ENCODE peak calls at places on chromosomes 6 and 20, in six cellular contexts. One of them, this sample, is unnamed.

GRCh38 chr6:8707956-8708772 is 272.8 kb upstream of the SLC35B3 start:
- DNase-seq in CD4-positive, alpha-beta T cell: no peak
- DNase-seq in pancreas: no peak
- DNase-seq in effector memory CD4-positive, alpha-beta T cell: no peak
- DNase-seq in mesendoderm: peak
- DNase-seq in DND-41: no peak
- DNase-seq in this sample: no peak

GRCh38 chr6:68546620-68547019 is 88.5 kb upstream of the ADGRB3 start:
- DNase-seq in CD4-positive, alpha-beta T cell: no peak
- DNase-seq in pancreas: no peak
- DNase-seq in effector memory CD4-positive, alpha-beta T cell: no peak
- DNase-seq in mesendoderm: no peak
- DNase-seq in DND-41: no peak
- DNase-seq in this sample: no peak

GRCh38 chr6:74873911-74874310 is 331.9 kb downstream of the COL12A1 start:
- DNase-seq in CD4-positive, alpha-beta T cell: no peak
- DNase-seq in pancreas: no peak
- DNase-seq in effector memory CD4-positive, alpha-beta T cell: no peak
- DNase-seq in mesendoderm: no peak
- DNase-seq in DND-41: no peak
- DNase-seq in this sample: no peak

GRCh38 chr20:59663513-59663890 is 59.2 kb downstream of the PHACTR3 start:
- DNase-seq in CD4-positive, alpha-beta T cell: no peak
- DNase-seq in pancreas: no peak
- DNase-seq in effector memory CD4-positive, alpha-beta T cell: no peak
- DNase-seq in mesendoderm: no peak
- DNase-seq in DND-41: no peak
- DNase-seq in this sample: no peak

GRCh38 chr20:38298768-38299288 is 5.1 kb upstream of the BPI start:
- DNase-seq in CD4-positive, alpha-beta T cell: no peak
- DNase-seq in pancreas: no peak
- DNase-seq in effector memory CD4-positive, alpha-beta T cell: no peak
- DNase-seq in mesendoderm: no peak
- DNase-seq in DND-41: no peak
- DNase-seq in this sample: peak

GRCh38 chr20:47795214-47795667 is 10.0 kb upstream of the SULF2 start:
- DNase-seq in CD4-positive, alpha-beta T cell: no peak
- DNase-seq in pancreas: no peak
- DNase-seq in effector memory CD4-positive, alpha-beta T cell: no peak
- DNase-seq in mesendoderm: no peak
- DNase-seq in DND-41: no peak
- DNase-seq in this sample: no peak

GRCh38 chr6:62999796-63000195 is 211.5 kb upstream of the FKBP1C start:
- DNase-seq in CD4-positive, alpha-beta T cell: no peak
- DNase-seq in pancreas: no peak
- DNase-seq in effector memory CD4-positive, alpha-beta T cell: no peak
- DNase-seq in mesendoderm: peak
- DNase-seq in DND-41: no peak
- DNase-seq in this sample: no peak

GRCh38 chr6:104908431-104909139 is 48.3 kb upstream of the LIN28B start:
- DNase-seq in CD4-positive, alpha-beta T cell: no peak
- DNase-seq in pancreas: no peak
- DNase-seq in effector memory CD4-positive, alpha-beta T cell: no peak
- DNase-seq in mesendoderm: no peak
- DNase-seq in DND-41: no peak
- DNase-seq in this sample: no peak

GRCh38 chr6:81865712-81866111 is 113.2 kb upstream of the TENT5A start:
- DNase-seq in CD4-positive, alpha-beta T cell: no peak
- DNase-seq in pancreas: no peak
- DNase-seq in effector memory CD4-positive, alpha-beta T cell: no peak
- DNase-seq in mesendoderm: peak
- DNase-seq in DND-41: no peak
- DNase-seq in this sample: no peak

GRCh38 chr6:36956111-36956820 is 1.7 kb downstream of the PI16 start:
- DNase-seq in CD4-positive, alpha-beta T cell: no peak
- DNase-seq in pancreas: no peak
- DNase-seq in effector memory CD4-positive, alpha-beta T cell: no peak
- DNase-seq in mesendoderm: no peak
- DNase-seq in DND-41: no peak
- DNase-seq in this sample: no peak

GRCh38 chr6:13360671-13361540 is 32.6 kb upstream of the TBC1D7 start:
- DNase-seq in CD4-positive, alpha-beta T cell: no peak
- DNase-seq in pancreas: no peak
- DNase-seq in effector memory CD4-positive, alpha-beta T cell: no peak
- DNase-seq in mesendoderm: peak
- DNase-seq in DND-41: no peak
- DNase-seq in this sample: no peak

GRCh38 chr6:37103169-37104039 is 66.5 kb upstream of the PIM1 start:
- DNase-seq in CD4-positive, alpha-beta T cell: no peak
- DNase-seq in pancreas: peak
- DNase-seq in effector memory CD4-positive, alpha-beta T cell: no peak
- DNase-seq in mesendoderm: peak
- DNase-seq in DND-41: peak
- DNase-seq in this sample: no peak

GRCh38 chr6:21005816-21006553 is 471.7 kb downstream of the CDKAL1 start:
- DNase-seq in CD4-positive, alpha-beta T cell: no peak
- DNase-seq in pancreas: no peak
- DNase-seq in effector memory CD4-positive, alpha-beta T cell: no peak
- DNase-seq in mesendoderm: no peak
- DNase-seq in DND-41: no peak
- DNase-seq in this sample: no peak

GRCh38 chr6:45543298-45544235 is 165.8 kb upstream of the SUPT3H start:
- DNase-seq in CD4-positive, alpha-beta T cell: no peak
- DNase-seq in pancreas: no peak
- DNase-seq in effector memory CD4-positive, alpha-beta T cell: no peak
- DNase-seq in mesendoderm: no peak
- DNase-seq in DND-41: no peak
- DNase-seq in this sample: no peak

GRCh38 chr6:38110407-38111025 is 291.0 kb downstream of the ZFAND3 start:
- DNase-seq in CD4-positive, alpha-beta T cell: no peak
- DNase-seq in pancreas: no peak
- DNase-seq in effector memory CD4-positive, alpha-beta T cell: no peak
- DNase-seq in mesendoderm: no peak
- DNase-seq in DND-41: no peak
- DNase-seq in this sample: no peak

DNA sequence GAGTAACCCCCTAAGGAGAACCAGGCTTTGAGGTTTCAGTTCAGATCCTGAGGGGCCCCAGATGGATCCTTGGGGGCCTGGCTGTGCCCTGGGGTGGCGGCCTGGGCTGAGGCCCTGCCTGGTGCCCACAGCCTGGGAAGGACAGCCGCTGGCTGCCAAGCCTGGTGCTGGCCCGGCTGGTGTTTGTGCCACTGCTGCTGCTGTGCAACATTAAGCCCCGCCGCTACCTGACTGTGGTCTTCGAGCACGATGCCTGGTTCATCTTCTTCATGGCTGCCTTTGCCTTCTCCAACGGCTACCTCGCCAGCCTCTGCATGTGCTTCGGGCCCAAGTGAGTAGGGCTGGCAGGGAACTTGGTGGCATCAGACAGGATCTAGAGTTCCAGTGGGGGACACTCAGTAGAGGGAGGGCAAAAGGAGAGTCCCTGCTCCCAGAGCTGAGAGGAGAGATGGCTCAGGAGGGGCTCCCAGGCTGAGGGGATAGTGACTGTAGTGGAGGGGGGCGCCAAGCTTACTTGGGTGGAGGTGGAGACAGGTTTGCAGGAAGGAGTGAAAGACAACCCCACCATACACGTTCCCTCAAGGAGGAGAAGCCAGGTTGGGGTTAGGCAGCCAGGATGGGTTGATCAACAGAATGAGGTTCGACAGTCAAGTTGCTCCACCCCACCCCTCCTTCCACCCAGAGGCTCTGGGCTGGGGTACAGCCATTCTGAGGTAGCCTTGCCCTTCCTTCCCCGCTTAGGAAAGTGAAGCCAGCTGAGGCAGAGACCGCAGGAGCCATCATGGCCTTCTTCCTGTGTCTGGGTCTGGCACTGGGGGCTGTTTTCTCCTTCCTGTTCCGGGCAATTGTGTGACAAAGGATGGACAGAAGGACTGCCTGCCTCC is 9.5 kb downstream of the SLC29A1 start:
- DNase-seq in CD4-positive, alpha-beta T cell: no peak
- DNase-seq in pancreas: peak
- DNase-seq in effector memory CD4-positive, alpha-beta T cell: no peak
- DNase-seq in mesendoderm: no peak
- DNase-seq in DND-41: no peak
- DNase-seq in this sample: no peak
- H3K27ac ChIP-seq in CD4-positive, alpha-beta T cell: no peak
- H3K27ac ChIP-seq in pancreas: peak
- H3K27ac ChIP-seq in effector memory CD4-positive, alpha-beta T cell: no peak
- H3K27ac ChIP-seq in mesendoderm: no peak
- H3K27ac ChIP-seq in DND-41: no peak
- H3K27ac ChIP-seq in this sample: no peak

GRCh38 chr6:110475255-110475654 is 1.2 kb downstream of the SLC22A16 start:
- DNase-seq in CD4-positive, alpha-beta T cell: no peak
- DNase-seq in pancreas: no peak
- DNase-seq in effector memory CD4-positive, alpha-beta T cell: no peak
- DNase-seq in mesendoderm: no peak
- DNase-seq in DND-41: peak
- DNase-seq in this sample: no peak
- H3K27ac ChIP-seq in CD4-positive, alpha-beta T cell: no peak
- H3K27ac ChIP-seq in pancreas: no peak
- H3K27ac ChIP-seq in effector memory CD4-positive, alpha-beta T cell: no peak
- H3K27ac ChIP-seq in mesendoderm: no peak
- H3K27ac ChIP-seq in DND-41: peak
- H3K27ac ChIP-seq in this sample: no peak

GRCh38 chr6:124984668-124985338 is 22.6 kb downstream of the RNF217 start:
- DNase-seq in CD4-positive, alpha-beta T cell: no peak
- DNase-seq in pancreas: no peak
- DNase-seq in effector memory CD4-positive, alpha-beta T cell: no peak
- DNase-seq in mesendoderm: no peak
- DNase-seq in DND-41: no peak
- DNase-seq in this sample: no peak
- H3K27ac ChIP-seq in CD4-positive, alpha-beta T cell: no peak
- H3K27ac ChIP-seq in pancreas: no peak
- H3K27ac ChIP-seq in effector memory CD4-positive, alpha-beta T cell: no peak
- H3K27ac ChIP-seq in mesendoderm: no peak
- H3K27ac ChIP-seq in DND-41: no peak
- H3K27ac ChIP-seq in this sample: no peak

DNA sequence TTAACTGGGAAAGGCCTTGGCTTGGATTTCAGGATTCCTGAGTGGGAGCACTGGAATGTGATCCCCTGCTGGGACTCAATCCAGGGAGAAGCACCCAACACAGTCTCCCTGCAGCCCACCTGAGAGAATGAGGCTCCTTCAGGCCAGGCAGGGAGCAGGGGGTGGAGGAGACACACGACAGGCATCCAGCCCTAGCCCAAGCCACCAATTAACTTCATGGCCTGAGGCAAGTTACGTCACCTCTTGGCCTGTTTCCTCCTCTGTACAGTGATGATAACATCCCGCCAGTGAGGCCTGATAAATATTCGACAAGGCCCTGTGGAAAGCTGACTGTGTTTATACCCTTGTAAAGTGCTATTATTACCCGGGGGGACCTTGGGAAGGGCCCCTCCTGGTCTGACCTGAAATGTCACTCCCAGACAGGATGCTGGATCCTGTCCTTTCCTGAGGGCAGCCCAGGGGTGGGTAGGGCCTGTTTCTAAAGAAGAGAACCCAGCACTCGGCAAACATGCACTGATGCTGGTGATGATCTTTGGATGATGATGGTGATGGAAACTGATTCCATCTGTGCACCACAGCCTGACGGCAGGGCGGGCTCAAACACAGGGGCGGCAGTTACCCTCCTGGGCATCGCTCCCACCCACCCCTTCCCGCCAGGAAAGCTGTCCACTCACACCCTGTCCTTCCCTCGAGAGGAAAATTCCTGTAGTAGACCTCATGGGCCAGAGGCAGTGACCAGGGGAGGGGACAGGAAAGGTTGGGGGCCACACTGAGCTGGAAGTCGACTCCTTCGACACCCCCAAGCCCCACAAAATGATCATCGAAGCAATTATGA is 12.4 kb downstream of the FRS3 start:
- DNase-seq in CD4-positive, alpha-beta T cell: no peak
- DNase-seq in pancreas: no peak
- DNase-seq in effector memory CD4-positive, alpha-beta T cell: no peak
- DNase-seq in mesendoderm: peak
- DNase-seq in DND-41: no peak
- DNase-seq in this sample: no peak
- H3K27ac ChIP-seq in CD4-positive, alpha-beta T cell: no peak
- H3K27ac ChIP-seq in pancreas: no peak
- H3K27ac ChIP-seq in effector memory CD4-positive, alpha-beta T cell: no peak
- H3K27ac ChIP-seq in mesendoderm: no peak
- H3K27ac ChIP-seq in DND-41: no peak
- H3K27ac ChIP-seq in this sample: no peak

DNA sequence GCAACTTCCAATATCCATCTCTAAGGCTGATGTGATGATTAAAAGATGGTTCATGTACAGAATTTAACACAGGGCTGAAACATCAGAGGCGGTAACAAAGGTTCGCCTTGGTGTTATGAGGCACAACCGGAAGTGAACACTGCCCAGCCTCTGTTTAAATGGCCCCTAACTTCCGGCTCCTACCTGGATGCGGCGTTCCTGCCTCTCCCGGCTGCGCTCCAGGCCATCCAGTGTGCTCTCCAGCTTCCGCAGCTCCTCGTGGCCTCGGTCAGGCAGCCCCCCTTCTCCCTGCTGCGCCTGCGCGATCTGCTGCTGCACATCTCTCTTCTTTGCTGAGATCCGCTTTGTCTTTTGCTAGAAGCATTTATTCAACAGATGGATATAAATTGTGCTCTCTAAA is 195.3 kb downstream of the SYNE1 start:
- DNase-seq in CD4-positive, alpha-beta T cell: no peak
- DNase-seq in pancreas: no peak
- DNase-seq in effector memory CD4-positive, alpha-beta T cell: no peak
- DNase-seq in mesendoderm: no peak
- DNase-seq in DND-41: no peak
- DNase-seq in this sample: no peak
- H3K27ac ChIP-seq in CD4-positive, alpha-beta T cell: no peak
- H3K27ac ChIP-seq in pancreas: no peak
- H3K27ac ChIP-seq in effector memory CD4-positive, alpha-beta T cell: no peak
- H3K27ac ChIP-seq in mesendoderm: no peak
- H3K27ac ChIP-seq in DND-41: no peak
- H3K27ac ChIP-seq in this sample: no peak

This sample was measured in substantia nigra.